ENCODE peak calls at places on chromosome 19, in seven cellular contexts. One of them, this sample, is unnamed.

GRCh38 chr19:51127755-51128154 is 3.0 kb downstream of the SIGLEC9 start:
- DNase-seq in GM23338: no peak
- DNase-seq in HFF-Myc: no peak
- DNase-seq in esophagus muscularis mucosa: no peak
- DNase-seq in fibroblast of pulmonary artery: peak; percentile 86
- DNase-seq in psoas muscle: no peak
- DNase-seq in upper lobe of right lung: peak; percentile 67
- DNase-seq in this sample: no peak

GRCh38 chr19:5787554-5788182 is 3.1 kb upstream of the PRR22 start:
- DNase-seq in GM23338: no peak
- DNase-seq in HFF-Myc: no peak
- DNase-seq in esophagus muscularis mucosa: no peak
- DNase-seq in fibroblast of pulmonary artery: no peak
- DNase-seq in psoas muscle: no peak
- DNase-seq in upper lobe of right lung: no peak
- DNase-seq in this sample: no peak

GRCh38 chr19:41886761-41887710 is 4.1 kb downstream of the ARHGEF1 start:
- DNase-seq in GM23338: peak; percentile 64
- DNase-seq in HFF-Myc: no peak
- DNase-seq in esophagus muscularis mucosa: no peak
- DNase-seq in fibroblast of pulmonary artery: no peak
- DNase-seq in psoas muscle: no peak
- DNase-seq in upper lobe of right lung: no peak
- DNase-seq in this sample: no peak

GRCh38 chr19:4277051-4277700 is 1.9 kb upstream of the SHD start:
- DNase-seq in GM23338: peak; percentile 35
- DNase-seq in HFF-Myc: no peak
- DNase-seq in esophagus muscularis mucosa: no peak
- DNase-seq in fibroblast of pulmonary artery: no peak
- DNase-seq in psoas muscle: no peak
- DNase-seq in upper lobe of right lung: no peak
- DNase-seq in this sample: no peak

GRCh38 chr19:57807541-57807940 is 7.2 kb downstream of the ZNF552 start:
- DNase-seq in GM23338: no peak
- DNase-seq in HFF-Myc: no peak
- DNase-seq in esophagus muscularis mucosa: no peak
- DNase-seq in fibroblast of pulmonary artery: peak; percentile 64
- DNase-seq in psoas muscle: no peak
- DNase-seq in upper lobe of right lung: no peak
- DNase-seq in this sample: no peak

GRCh38 chr19:58575183-58576041 is 2.3 kb upstream of the MZF1 start:
- DNase-seq in GM23338: peak; percentile 97
- DNase-seq in HFF-Myc: peak; percentile 68
- DNase-seq in esophagus muscularis mucosa: peak; percentile 97
- DNase-seq in fibroblast of pulmonary artery: peak; percentile 93
- DNase-seq in psoas muscle: peak; percentile 94
- DNase-seq in upper lobe of right lung: peak; percentile 95
- DNase-seq in this sample: peak; percentile 69

GRCh38 chr19:50273821-50274220 is 55.4 kb downstream of the KCNC3 start:
- DNase-seq in GM23338: no peak
- DNase-seq in HFF-Myc: no peak
- DNase-seq in esophagus muscularis mucosa: no peak
- DNase-seq in fibroblast of pulmonary artery: no peak
- DNase-seq in psoas muscle: no peak
- DNase-seq in upper lobe of right lung: no peak
- DNase-seq in this sample: no peak

GRCh38 chr19:17348700-17349099 is 11.3 kb downstream of the GTPBP3 start:
- DNase-seq in GM23338: peak; percentile 77
- DNase-seq in HFF-Myc: peak; percentile 46
- DNase-seq in esophagus muscularis mucosa: no peak
- DNase-seq in fibroblast of pulmonary artery: peak; percentile 81
- DNase-seq in psoas muscle: peak; percentile 85
- DNase-seq in upper lobe of right lung: no peak
- DNase-seq in this sample: peak; percentile 38

GRCh38 chr19:13209797-13210775 is 59.9 kb downstream of the IER2 start:
- DNase-seq in GM23338: no peak
- DNase-seq in HFF-Myc: no peak
- DNase-seq in esophagus muscularis mucosa: no peak
- DNase-seq in fibroblast of pulmonary artery: no peak
- DNase-seq in psoas muscle: no peak
- DNase-seq in upper lobe of right lung: no peak
- DNase-seq in this sample: no peak

GRCh38 chr19:2454199-2454961 is 2.4 kb downstream of the LMNB2 start:
- DNase-seq in GM23338: no peak
- DNase-seq in HFF-Myc: no peak
- DNase-seq in esophagus muscularis mucosa: no peak
- DNase-seq in fibroblast of pulmonary artery: no peak
- DNase-seq in psoas muscle: no peak
- DNase-seq in upper lobe of right lung: no peak
- DNase-seq in this sample: no peak

GRCh38 chr19:3975144-3975543 is 4.2 kb upstream of the DAPK3 start:
- DNase-seq in GM23338: no peak
- DNase-seq in HFF-Myc: no peak
- DNase-seq in esophagus muscularis mucosa: no peak
- DNase-seq in fibroblast of pulmonary artery: no peak
- DNase-seq in psoas muscle: no peak
- DNase-seq in upper lobe of right lung: no peak
- DNase-seq in this sample: no peak

GRCh38 chr19:41956621-41957020 is 2.5 kb downstream of the RABAC1 start:
- DNase-seq in GM23338: no peak
- DNase-seq in HFF-Myc: no peak
- DNase-seq in esophagus muscularis mucosa: no peak
- DNase-seq in fibroblast of pulmonary artery: no peak
- DNase-seq in psoas muscle: no peak
- DNase-seq in upper lobe of right lung: no peak
- DNase-seq in this sample: no peak

GRCh38 chr19:38557205-38557799 is 60.5 kb downstream of the MAP4K1 start:
- DNase-seq in GM23338: no peak
- DNase-seq in HFF-Myc: no peak
- DNase-seq in esophagus muscularis mucosa: no peak
- DNase-seq in fibroblast of pulmonary artery: no peak
- DNase-seq in psoas muscle: peak; percentile 58
- DNase-seq in upper lobe of right lung: peak; percentile 72
- DNase-seq in this sample: no peak

GRCh38 chr19:7223429-7223828 is 70.8 kb downstream of the INSR start:
- DNase-seq in GM23338: no peak
- DNase-seq in HFF-Myc: no peak
- DNase-seq in esophagus muscularis mucosa: no peak
- DNase-seq in fibroblast of pulmonary artery: no peak
- DNase-seq in psoas muscle: no peak
- DNase-seq in upper lobe of right lung: no peak
- DNase-seq in this sample: no peak

DNA sequence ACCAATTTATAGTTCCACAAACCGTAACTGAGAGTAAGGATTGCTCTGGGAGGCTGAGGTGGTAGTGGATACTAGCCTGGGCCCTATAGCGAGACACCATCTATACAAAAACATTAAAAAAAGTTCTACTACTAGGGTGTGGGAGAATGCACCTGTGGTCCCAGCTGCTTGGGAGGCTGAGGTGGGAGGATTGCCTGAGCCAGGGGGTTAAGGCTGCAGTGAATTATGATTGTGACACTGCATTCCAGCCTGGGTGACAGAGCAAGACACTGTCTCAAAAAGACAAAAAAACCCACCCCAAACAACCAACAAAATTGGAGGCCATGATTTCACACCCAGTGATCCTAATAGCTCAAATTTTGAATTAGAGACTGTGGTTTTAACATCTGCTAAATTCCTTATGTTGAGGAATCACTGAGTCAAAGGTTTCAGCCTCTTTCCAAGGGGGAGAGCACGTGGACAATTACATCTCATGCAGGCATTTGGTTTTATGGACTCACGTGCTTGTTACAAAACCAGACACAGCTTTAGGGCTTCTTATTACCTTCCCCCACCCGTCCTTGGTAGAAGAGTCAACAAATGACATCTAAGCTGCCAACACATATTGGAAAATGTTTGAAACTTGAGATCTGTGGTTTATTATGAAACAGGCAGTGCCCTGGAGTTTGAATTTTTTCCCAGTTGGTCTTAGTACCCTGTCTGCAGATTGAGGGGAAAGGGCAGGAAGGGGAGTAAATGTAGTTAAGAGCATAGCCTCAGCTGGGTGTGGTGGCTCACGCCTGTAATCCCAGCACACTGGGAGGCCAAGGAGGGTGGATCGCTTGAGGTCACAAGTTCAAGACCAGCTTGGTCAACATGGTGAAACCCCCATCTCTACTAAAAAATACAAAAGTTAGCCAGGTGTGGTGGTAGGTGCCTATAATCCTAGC is 18.5 kb downstream of the CYP2A6 start:
- DNase-seq in GM23338: no peak
- DNase-seq in HFF-Myc: peak; percentile 95
- DNase-seq in esophagus muscularis mucosa: no peak
- DNase-seq in fibroblast of pulmonary artery: peak; percentile 91
- DNase-seq in psoas muscle: no peak
- DNase-seq in upper lobe of right lung: no peak
- DNase-seq in this sample: peak; percentile 29
- TF ChIP-seq CTCF in GM23338: no peak
- TF ChIP-seq CTCF in HFF-Myc: no peak
- TF ChIP-seq CTCF in esophagus muscularis mucosa: no peak
- TF ChIP-seq CTCF in fibroblast of pulmonary artery: no peak
- TF ChIP-seq CTCF in psoas muscle: no peak
- TF ChIP-seq CTCF in upper lobe of right lung: no peak
- TF ChIP-seq CTCF in this sample: no peak

GRCh38 chr19:1364070-1364719 is 19.5 kb upstream of the NDUFS7 start:
- DNase-seq in GM23338: no peak
- DNase-seq in HFF-Myc: no peak
- DNase-seq in esophagus muscularis mucosa: no peak
- DNase-seq in fibroblast of pulmonary artery: no peak
- DNase-seq in psoas muscle: no peak
- DNase-seq in upper lobe of right lung: no peak
- DNase-seq in this sample: no peak
- H3K4me3 ChIP-seq in GM23338: no peak overlapping the region
- H3K4me3 ChIP-seq in HFF-Myc: no peak overlapping the region
- H3K4me3 ChIP-seq in esophagus muscularis mucosa: no peak overlapping the region
- H3K4me3 ChIP-seq in fibroblast of pulmonary artery: no peak overlapping the region
- H3K4me3 ChIP-seq in psoas muscle: no peak overlapping the region
- H3K4me3 ChIP-seq in upper lobe of right lung: no peak overlapping the region
- H3K4me3 ChIP-seq in this sample: no peak overlapping the region

GRCh38 chr19:55342044-55342531 is 2.4 kb downstream of the KMT5C start:
- DNase-seq in GM23338: peak; percentile 46
- DNase-seq in HFF-Myc: no peak
- DNase-seq in esophagus muscularis mucosa: no peak
- DNase-seq in fibroblast of pulmonary artery: no peak
- DNase-seq in psoas muscle: no peak
- DNase-seq in upper lobe of right lung: no peak
- DNase-seq in this sample: no peak

GRCh38 chr19:55340144-55340783 is 588 bp downstream of the KMT5C start:
- DNase-seq in GM23338: no peak
- DNase-seq in HFF-Myc: no peak
- DNase-seq in esophagus muscularis mucosa: no peak
- DNase-seq in fibroblast of pulmonary artery: no peak
- DNase-seq in psoas muscle: no peak
- DNase-seq in upper lobe of right lung: no peak
- DNase-seq in this sample: no peak

GRCh38 chr19:55341191-55342043 is 1.7 kb downstream of the KMT5C start:
- DNase-seq in GM23338: peak; percentile 92
- DNase-seq in HFF-Myc: no peak
- DNase-seq in esophagus muscularis mucosa: no peak
- DNase-seq in fibroblast of pulmonary artery: peak; percentile 59
- DNase-seq in psoas muscle: peak; percentile 71
- DNase-seq in upper lobe of right lung: peak; percentile 91
- DNase-seq in this sample: no peak

GRCh38 chr19:55339225-55340143 is at the start of gene KMT5C:
- DNase-seq in GM23338: peak; percentile 100
- DNase-seq in HFF-Myc: peak; percentile 100
- DNase-seq in esophagus muscularis mucosa: peak; percentile 100
- DNase-seq in fibroblast of pulmonary artery: peak; percentile 100
- DNase-seq in psoas muscle: peak; percentile 100
- DNase-seq in upper lobe of right lung: peak; percentile 100
- DNase-seq in this sample: peak; percentile 100

DNA sequence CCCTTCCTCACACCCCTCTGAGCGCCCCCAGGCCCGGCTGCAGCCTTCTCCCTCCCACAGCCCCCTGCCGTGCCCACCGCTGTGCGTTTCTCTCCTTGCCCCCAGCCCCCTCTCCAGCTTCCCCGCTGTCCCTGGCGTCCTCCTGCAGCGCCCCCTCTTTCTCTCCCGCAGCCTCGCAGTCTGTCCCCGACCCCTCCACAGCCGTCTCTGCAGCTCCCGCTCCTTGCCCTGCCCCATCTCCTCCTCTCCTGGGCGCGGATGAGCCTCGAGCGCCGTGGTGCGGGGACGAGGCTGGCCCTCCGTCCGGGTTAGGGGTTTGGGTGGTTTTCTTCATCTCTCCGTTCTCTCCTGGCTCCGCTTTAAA is 1.1 kb downstream of the KMT5C start:
- DNase-seq in GM23338: peak; percentile 62
- DNase-seq in HFF-Myc: no peak
- DNase-seq in esophagus muscularis mucosa: no peak
- DNase-seq in fibroblast of pulmonary artery: no peak
- DNase-seq in psoas muscle: no peak
- DNase-seq in upper lobe of right lung: no peak
- DNase-seq in this sample: no peak
- TF ChIP-seq CTCF in GM23338: peak; percentile 41
- TF ChIP-seq CTCF in HFF-Myc: no peak
- TF ChIP-seq CTCF in esophagus muscularis mucosa: no peak
- TF ChIP-seq CTCF in fibroblast of pulmonary artery: peak; percentile 3
- TF ChIP-seq CTCF in psoas muscle: no peak
- TF ChIP-seq CTCF in upper lobe of right lung: no peak
- TF ChIP-seq CTCF in this sample: no peak

DNA sequence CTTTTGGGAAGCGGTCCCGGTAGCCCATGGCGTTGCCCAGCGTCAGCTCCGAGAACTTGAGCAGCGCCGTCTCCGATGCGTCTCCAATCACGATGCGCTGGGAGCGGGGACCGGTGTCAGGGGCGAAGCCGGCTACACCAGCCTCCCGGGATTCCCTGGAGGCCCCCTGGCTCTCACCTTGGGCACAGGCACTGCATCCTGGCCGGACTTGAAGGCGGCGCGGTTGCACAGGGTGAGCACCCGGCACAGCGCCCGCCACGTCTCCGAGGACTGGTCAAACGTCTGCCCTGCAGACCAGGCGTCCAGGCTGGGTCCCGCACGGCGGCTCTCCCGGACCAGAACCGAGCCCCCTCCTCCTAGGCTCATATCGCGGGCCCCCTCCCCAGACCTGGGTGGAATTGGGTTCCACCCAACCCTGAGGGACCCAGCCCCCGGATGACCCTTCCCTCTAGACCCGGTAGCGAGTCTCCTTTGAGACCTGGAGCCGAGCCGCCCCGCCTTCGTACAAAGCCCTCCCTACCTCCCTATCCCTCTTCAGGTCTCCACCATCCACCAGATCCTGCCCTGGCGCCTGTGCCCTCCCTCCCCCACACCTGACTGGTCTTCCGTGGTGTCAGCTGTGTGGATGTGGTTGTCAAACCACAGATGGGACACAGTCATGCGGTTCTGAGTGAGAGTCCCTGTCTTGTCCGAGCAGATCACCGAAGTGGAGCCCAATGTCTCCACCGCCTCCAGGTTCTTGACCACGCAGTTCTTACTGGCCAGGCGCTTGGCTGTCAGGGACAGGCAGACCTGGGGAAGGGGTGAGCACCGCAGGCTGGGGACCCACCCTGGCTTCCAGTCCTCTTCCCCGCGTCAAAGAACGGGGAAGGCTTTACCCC is 4.8 kb downstream of the ATP4A start:
- DNase-seq in GM23338: no peak
- DNase-seq in HFF-Myc: no peak
- DNase-seq in esophagus muscularis mucosa: no peak
- DNase-seq in fibroblast of pulmonary artery: no peak
- DNase-seq in psoas muscle: no peak
- DNase-seq in upper lobe of right lung: no peak
- DNase-seq in this sample: no peak
- H3K4me3 ChIP-seq in GM23338: peak overlapping the region; percentile 79
- H3K4me3 ChIP-seq in HFF-Myc: no peak overlapping the region
- H3K4me3 ChIP-seq in esophagus muscularis mucosa: peak overlapping the region; percentile 57
- H3K4me3 ChIP-seq in fibroblast of pulmonary artery: peak overlapping the region; percentile 47
- H3K4me3 ChIP-seq in psoas muscle: peak overlapping the region; percentile 51
- H3K4me3 ChIP-seq in upper lobe of right lung: peak overlapping the region; percentile 31
- H3K4me3 ChIP-seq in this sample: peak overlapping the region; percentile 36